ENCODE peak calls at places on chromosome 16, in seven cellular contexts. C is suprapubic skin, B is sigmoid colon, V is ovary, H is A549, L is K562, W is transverse colon. T is an unnamed sample.

GRCh38 chr16:24977673-24978065 is 37.5 kb downstream of the ARHGAP17 start:
- DNase-seq in C (peak), B (no peak), V (no peak), H (no peak), L (no peak), W (no peak), T (no peak)

GRCh38 chr16:77221482-77221881 is 22.3 kb downstream of the SYCE1L start:
- DNase-seq in C (no peak), B (no peak), V (no peak), H (no peak), L (no peak), W (no peak), T (no peak)

GRCh38 chr16:46885960-46886763 is 2.0 kb downstream of the GPT2 start:
- DNase-seq in C (no peak), B (no peak), V (peak), H (no peak), L (no peak), W (no peak), T (peak)

GRCh38 chr16:69276143-69277115 is 34.7 kb upstream of the VPS4A start:
- DNase-seq in C (no peak), B (peak), V (peak), H (no peak), L (no peak), W (peak), T (peak)

GRCh38 chr16:55145771-55146603 is 178.0 kb upstream of the IRX6 start:
- DNase-seq in C (no peak), B (no peak), V (no peak), H (no peak), L (no peak), W (no peak), T (no peak)

GRCh38 chr16:56833243-56833970 is 31.6 kb upstream of the SLC12A3 start:
- DNase-seq in C (no peak), B (no peak), V (no peak), H (no peak), L (no peak), W (no peak), T (no peak)

GRCh38 chr16:67311607-67312449 is 14.7 kb downstream of the KCTD19 start:
- DNase-seq in C (no peak), B (no peak), V (no peak), H (peak), L (no peak), W (no peak), T (peak)

GRCh38 chr16:89122322-89122831 is 28.7 kb downstream of the ACSF3 start:
- DNase-seq in C (no peak), B (no peak), V (peak), H (no peak), L (no peak), W (peak), T (no peak)

GRCh38 chr16:53892155-53892554 is 188.2 kb downstream of the FTO start:
- DNase-seq in C (no peak), B (no peak), V (no peak), H (peak), L (peak), W (peak), T (peak)

GRCh38 chr16:9033125-9033830 is 58.2 kb upstream of the HAPSTR1 start:
- DNase-seq in C (no peak), B (no peak), V (no peak), H (peak), L (peak), W (peak), T (peak)

GRCh38 chr16:77548766-77549165 is 113.9 kb upstream of the ADAMTS18 start:
- DNase-seq in C (no peak), B (no peak), V (no peak), H (no peak), L (no peak), W (no peak), T (no peak)

GRCh38 chr16:55643161-55643970 is 12.4 kb upstream of the SLC6A2 start:
- DNase-seq in C (no peak), B (no peak), V (no peak), H (no peak), L (peak), W (peak), T (no peak)

GRCh38 chr16:88569614-88569984 is 604 bp upstream of the ZC3H18 start:
- DNase-seq in C (no peak), B (no peak), V (peak), H (no peak), L (peak), W (no peak), T (no peak)

GRCh38 chr16:89268585-89268984 is 51.1 kb downstream of the ZNF778 start:
- DNase-seq in C (no peak), B (no peak), V (no peak), H (no peak), L (no peak), W (no peak), T (no peak)

GRCh38 chr16:71794943-71795342 is 13.7 kb downstream of the AP1G1 start:
- DNase-seq in C (no peak), B (no peak), V (no peak), H (no peak), L (no peak), W (no peak), T (no peak)

GRCh38 chr16:76796431-76796830 is 394.6 kb upstream of the MON1B start:
- DNase-seq in C (no peak), B (no peak), V (no peak), H (no peak), L (no peak), W (no peak), T (no peak)

GRCh38 chr16:73058616-73059409 is 10.9 kb upstream of the ZFHX3 start:
- DNase-seq in C (no peak), B (peak), V (peak), H (no peak), L (peak), W (no peak), T (no peak)

GRCh38 chr16:84459941-84460405 is 44.5 kb downstream of the MEAK7 start:
- DNase-seq in C (peak), B (peak), V (peak), H (no peak), L (no peak), W (no peak), T (no peak)

GRCh38 chr16:19284207-19284606 is 1.3 kb upstream of the CLEC19A start:
- DNase-seq in C (no peak), B (no peak), V (no peak), H (peak), L (no peak), W (no peak), T (no peak)

GRCh38 chr16:74837056-74837455 is 62.4 kb upstream of the FA2H start:
- DNase-seq in C (peak), B (no peak), V (no peak), H (no peak), L (no peak), W (no peak), T (no peak)

GRCh38 chr16:69371564-69371963 is 14.2 kb downstream of the TERF2 start:
- DNase-seq in C (no peak), B (no peak), V (no peak), H (no peak), L (no peak), W (no peak), T (no peak)

GRCh38 chr16:26672206-26672605 is 394.5 kb upstream of the C16orf82 start:
- DNase-seq in C (no peak), B (no peak), V (no peak), H (no peak), L (no peak), W (no peak), T (no peak)

GRCh38 chr16:53770641-53771040 is 66.7 kb downstream of the FTO start:
- DNase-seq in C (no peak), B (no peak), V (no peak), H (no peak), L (no peak), W (no peak), T (no peak)

GRCh38 chr16:89198417-89199240 is 1.7 kb downstream of the SLC22A31 start:
- DNase-seq in C (no peak), B (no peak), V (peak), H (no peak), L (no peak), W (no peak), T (no peak)

GRCh38 chr16:74896389-74897370 is 88.2 kb downstream of the WDR59 start:
- DNase-seq in C (no peak), B (no peak), V (no peak), H (peak), L (no peak), W (no peak), T (no peak)

DNA sequence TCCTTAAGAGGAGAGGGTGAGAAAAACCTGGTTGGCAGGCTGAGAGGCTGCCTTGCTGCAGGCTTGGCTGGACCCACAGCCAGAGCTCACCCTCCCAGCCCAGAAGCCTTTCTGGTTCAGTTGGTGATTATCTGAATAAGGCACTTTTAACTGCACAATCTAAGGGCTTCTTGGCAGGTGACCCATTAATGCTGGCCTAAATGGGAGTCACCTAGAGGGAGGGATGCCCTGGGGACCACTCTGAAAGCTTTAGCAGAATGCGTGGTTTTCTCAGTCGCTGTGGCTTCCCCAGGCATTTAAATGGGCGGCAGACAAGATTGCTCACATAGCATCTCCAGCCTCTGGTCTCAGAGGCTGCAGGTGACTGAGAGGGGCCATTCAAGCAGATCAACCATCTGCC is 33.2 kb upstream of the SHISA9 start:
- DNase-seq in C (no peak), B (no peak), V (no peak), H (no peak), L (no peak), W (no peak), T (no peak)
- TF ChIP-seq EP300 in C (no peak), B (no peak), V (no peak), H (no peak), L (no peak), W (no peak), T (no peak)

GRCh38 chr16:30785126-30786106 is 1.6 kb downstream of the ZNF629 start:
- DNase-seq in C (no peak), B (no peak), V (no peak), H (no peak), L (no peak), W (no peak), T (no peak)
- TF ChIP-seq CTCF in C (no peak), B (no peak), V (no peak), H (no peak), L (no peak), W (no peak), T (no peak)

GRCh38 chr16:4811242-4811641 is 8.8 kb upstream of the ROGDI start:
- DNase-seq in C (no peak), B (no peak), V (no peak), H (no peak), L (no peak), W (no peak), T (no peak)

GRCh38 chr16:4811773-4812172 is 9.3 kb upstream of the ROGDI start:
- DNase-seq in C (no peak), B (no peak), V (no peak), H (no peak), L (no peak), W (no peak), T (no peak)

GRCh38 chr16:4813251-4814003 is 11.0 kb upstream of the ROGDI start:
- DNase-seq in C (no peak), B (no peak), V (no peak), H (no peak), L (no peak), W (no peak), T (no peak)

GRCh38 chr16:4814542-4815173 is 12.2 kb upstream of the ROGDI start:
- DNase-seq in C (no peak), B (no peak), V (peak), H (no peak), L (peak), W (no peak), T (no peak)

DNA sequence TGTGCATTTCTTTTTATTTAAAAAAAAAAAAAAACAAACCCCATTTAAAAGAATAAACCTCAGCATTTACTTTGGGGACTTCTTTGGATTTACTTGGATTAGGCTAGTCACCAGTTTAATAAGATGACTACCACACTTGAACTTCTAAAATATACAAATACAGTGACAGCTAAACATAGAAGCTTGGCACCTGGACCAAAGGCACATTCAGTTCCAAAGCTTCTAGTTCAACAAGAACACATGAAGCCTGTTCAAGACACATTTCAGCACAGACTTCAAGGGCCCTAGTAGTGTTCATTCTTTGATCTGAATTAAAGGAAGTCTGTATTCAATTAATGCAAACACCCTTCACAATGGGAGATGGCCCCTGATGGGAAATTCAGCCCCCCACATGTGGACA is 11.6 kb upstream of the ROGDI start:
- DNase-seq in C (no peak), B (peak), V (no peak), H (no peak), L (no peak), W (no peak), T (no peak)
- TF ChIP-seq EP300 in C (no peak), B (peak), V (no peak), H (no peak), L (no peak), W (peak), T (no peak)

GRCh38 chr16:31458073-31458834 is 1.0 kb upstream of the ARMC5 start:
- DNase-seq in C (no peak), B (peak), V (peak), H (peak), L (peak), W (peak), T (no peak)
- TF ChIP-seq CTCF in C (no peak), B (no peak), V (no peak), H (no peak), L (peak), W (peak), T (no peak)